ENCODE peak calls at places on chromosome 2, in seven cellular contexts. E is psoas muscle; V is stimulated activated CD8-positive, alpha-beta memory T cell treated with anti-CD3 and anti-CD28 coated beads, Interleukin-4, amount 100 ng/mL, for 48 hours; R is activated effector memory CD4-positive, alpha-beta T cell treated with Interleukin-2 at 50 U/mL for 16 hours; C is NCI-H187; N is omental fat pad; P is activated CD4-positive, alpha-beta T cell treated with anti-CD3 and anti-CD28 coated beads, Interleukin-2, amount 50 U/mL, for 4 hours. A is an unnamed sample.

GRCh38 chr2:238026953-238027505 is 33.8 kb upstream of the SCLY start:
- DNase-seq in N (no peak), C (no peak), E (no peak), P (no peak), R (no peak), V (no peak), A (no peak)

GRCh38 chr2:21891191-21891590 is 767.4 kb downstream of the TDRD15 start:
- DNase-seq in C (no peak), P (no peak), N (no peak), E (no peak), V (no peak), R (no peak), A (no peak)

GRCh38 chr2:33208400-33208799 is 261.6 kb downstream of the LTBP1 start:
- DNase-seq in R (no peak), E (no peak), N (no peak), P (no peak), C (no peak), V (no peak), A (no peak)

GRCh38 chr2:68027959-68028358 is 34.8 kb downstream of the C1D start:
- DNase-seq in R (no peak), V (no peak), P (no peak), C (no peak), N (no peak), E (no peak), A (no peak)

GRCh38 chr2:200172944-200173481 is 133.5 kb upstream of the SPATS2L start:
- DNase-seq in N (no peak), P (no peak), V (no peak), E (no peak), C (no peak), R (no peak), A (no peak)

GRCh38 chr2:181106789-181107418 is 126.5 kb downstream of the UBE2E3 start:
- DNase-seq in C (no peak), V (no peak), R (no peak), N (no peak), E (no peak), P (no peak), A (peak)

GRCh38 chr2:231929961-231930600 is 3.9 kb upstream of the NPPC start:
- DNase-seq in C (no peak), E (peak), V (peak), P (no peak), N (no peak), R (no peak), A (no peak)

GRCh38 chr2:20755132-20755800 is 67.6 kb downstream of the LDAH start:
- DNase-seq in E (no peak), N (no peak), R (no peak), P (no peak), C (no peak), V (no peak), A (no peak)

GRCh38 chr2:138356178-138356577 is 145.4 kb upstream of the SPOPL start:
- DNase-seq in P (no peak), E (no peak), R (no peak), N (no peak), V (no peak), C (no peak), A (peak)

GRCh38 chr2:10571673-10572072 is 118.1 kb downstream of the NOL10 start:
- DNase-seq in N (no peak), P (no peak), E (no peak), C (no peak), R (no peak), V (no peak), A (no peak)

GRCh38 chr2:8440029-8440778 is 241.7 kb upstream of the ID2 start:
- DNase-seq in R (no peak), P (no peak), E (no peak), V (no peak), N (no peak), C (no peak), A (no peak)

GRCh38 chr2:118202707-118203303 is 114.5 kb downstream of the INSIG2 start:
- DNase-seq in V (peak), P (peak), N (no peak), C (no peak), R (peak), E (peak), A (peak)

GRCh38 chr2:13596233-13596632 is 879.5 kb downstream of the TRIB2 start:
- DNase-seq in E (no peak), R (no peak), V (no peak), P (no peak), C (no peak), N (no peak), A (no peak)

A was measured in renal cortical epithelial cell.